ENCODE peak calls at places on chromosomes 13 and 19, in six cellular contexts. I is HCT116, P is K562, E is GM12878, G is HepG2, M is H1. Z is an unnamed sample.
A peak's percentile ranks its signal among the peaks of the same experiment; 100 is the strongest.

GRCh38 chr13:99269627-99270252 is 11.6 kb upstream of the GPR18 start:
- DNase-seq in M (no peak), I (peak; percentile 38), E (no peak), P (peak; percentile 56), G (peak; percentile 25), Z (peak; percentile 17)

GRCh38 chr19:21269813-21270212 is 59.4 kb downstream of the ZNF708 start:
- DNase-seq in M (no peak), I (no peak), E (no peak), G (no peak), P (no peak), Z (peak; percentile 8)

GRCh38 chr13:97849305-97849704 is 104.2 kb upstream of the IPO5 start:
- DNase-seq in G (peak; percentile 36), I (peak; percentile 34), E (peak; percentile 8), M (no peak), P (peak; percentile 8), Z (peak; percentile 15)

GRCh38 chr13:60591348-60591747 is 194.3 kb downstream of the TDRD3 start:
- DNase-seq in G (no peak), P (no peak), E (no peak), I (no peak), M (no peak), Z (no peak)

GRCh38 chr13:40170982-40171381 is 495.5 kb downstream of the FOXO1 start:
- DNase-seq in M (no peak), I (peak; percentile 68), E (no peak), P (no peak), G (no peak), Z (no peak)

GRCh38 chr13:25887962-25888655 is 163.7 kb downstream of the SHISA2 start:
- DNase-seq in I (no peak), E (no peak), M (no peak), G (no peak), P (no peak), Z (no peak)

GRCh38 chr13:98994896-98995295 is 17.0 kb upstream of the DOCK9 start:
- DNase-seq in I (no peak), M (no peak), P (no peak), E (no peak), G (no peak), Z (no peak)

GRCh38 chr19:13931582-13932378 is 6.4 kb downstream of the PODNL1 start:
- DNase-seq in G (no peak), I (no peak), M (no peak), P (no peak), E (no peak), Z (peak; percentile 28)

GRCh38 chr19:53772943-53773342 is 51.2 kb downstream of the NLRP12 start:
- DNase-seq in E (no peak), P (peak; percentile 71), I (peak; percentile 61), G (peak; percentile 67), M (no peak), Z (peak; percentile 55)

GRCh38 chr19:33883869-33884519 is 87.3 kb downstream of the KCTD15 start:
- DNase-seq in P (no peak), M (peak; percentile 60), G (no peak), I (no peak), E (no peak), Z (peak; percentile 80)
- TF ChIP-seq POLR2AphosphoS5 in P (no peak), M (no peak), G (no peak), I (no peak), E (no peak), Z (no peak)

GRCh38 chr19:50977626-50978025 is 6.1 kb downstream of the KLK7 start:
- DNase-seq in E (no peak), I (peak; percentile 45), G (peak; percentile 10), P (no peak), M (no peak), Z (no peak)
- H3K4me3 ChIP-seq in E (no peak overlapping the region), I (no peak overlapping the region), G (no peak overlapping the region), P (no peak overlapping the region), M (no peak overlapping the region), Z (no peak overlapping the region)

DNA sequence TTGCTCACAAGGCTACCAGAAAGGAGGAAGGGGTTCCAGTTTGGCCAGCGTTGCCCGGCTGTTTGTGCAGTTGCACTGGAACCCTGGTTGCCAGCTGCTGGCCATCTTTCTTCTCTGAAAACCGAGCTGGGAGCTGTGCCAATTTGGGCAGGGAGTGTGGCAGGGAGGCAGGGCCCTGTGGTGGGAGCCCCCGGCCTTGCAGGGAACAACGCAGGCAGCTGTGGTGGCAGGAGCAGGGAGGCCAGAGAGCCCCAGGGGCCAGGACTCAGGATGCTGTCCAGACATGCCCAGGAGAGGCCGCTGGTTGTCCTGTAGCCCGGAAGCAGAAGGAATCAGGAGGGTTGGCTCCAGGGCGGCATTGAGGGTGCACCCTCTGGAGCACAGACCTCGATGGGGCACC is 4.8 kb downstream of the KMT5C start:
- DNase-seq in G (no peak), I (no peak), E (no peak), P (no peak), M (no peak), Z (peak; percentile 91)
- TF ChIP-seq JUND in G (no peak), I (no peak), E (no peak), P (no peak), M (no peak), Z (no peak)

DNA sequence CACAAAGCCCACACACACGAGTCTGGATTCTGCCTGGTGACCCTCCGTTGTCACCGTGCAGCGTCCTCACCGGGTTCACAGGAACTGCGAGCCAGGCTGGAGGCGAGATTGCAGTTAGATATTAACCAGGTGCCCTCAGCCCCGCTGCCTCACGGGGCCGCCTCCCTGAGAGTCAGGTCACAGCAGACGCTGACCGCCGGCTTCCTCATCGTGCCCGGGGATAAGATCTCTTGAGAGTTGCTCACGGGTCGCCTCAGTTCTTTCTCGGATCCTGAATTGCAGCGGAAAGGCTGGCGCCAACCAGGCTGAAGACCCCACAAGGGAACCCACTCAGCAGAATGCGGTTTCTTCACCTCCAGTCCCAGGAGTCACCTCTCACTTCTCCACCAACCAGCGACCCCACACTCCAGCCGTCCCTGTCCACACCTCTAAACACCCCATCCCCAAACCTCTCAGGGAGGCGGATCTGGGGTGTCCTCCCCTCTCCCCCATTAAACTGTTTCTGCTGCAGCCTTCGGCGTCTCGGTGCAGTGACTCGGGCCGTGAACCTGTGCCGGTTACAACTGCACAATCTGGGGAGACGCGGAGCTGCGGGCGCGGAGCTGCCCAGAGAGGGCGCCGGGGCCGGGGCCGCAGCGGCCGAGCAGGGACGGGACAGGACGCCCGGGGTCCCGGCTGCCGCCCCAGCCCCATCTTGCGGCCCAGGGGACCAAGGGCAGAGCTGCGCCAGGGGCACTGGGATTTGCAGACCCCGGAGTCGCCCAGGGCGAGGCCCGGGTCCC is 591 bp downstream of the ZNF823 start:
- DNase-seq in G (peak; percentile 67), I (no peak), P (peak; percentile 77), M (no peak), E (no peak), Z (peak; percentile 71)
- TF ChIP-seq POLR2AphosphoS5 in G (peak; percentile 73), I (no peak), P (no peak), M (no peak), E (no peak), Z (no peak)

GRCh38 chr13:20165417-20166257 is 4.8 kb upstream of the GJA3 start:
- DNase-seq in E (no peak), G (no peak), P (no peak), M (no peak), I (no peak), Z (no peak)

GRCh38 chr13:20159646-20160345 is 1.1 kb downstream of the GJA3 start:
- DNase-seq in G (no peak), P (no peak), E (no peak), M (no peak), I (no peak), Z (no peak)

GRCh38 chr13:20160346-20161274 is at the start of gene GJA3:
- DNase-seq in M (no peak), E (no peak), I (no peak), G (no peak), P (peak; percentile 53), Z (peak; percentile 62)

GRCh38 chr13:20161275-20161950 is 561 bp upstream of the GJA3 start:
- DNase-seq in I (no peak), E (no peak), M (no peak), G (no peak), P (no peak), Z (peak; percentile 43)

GRCh38 chr13:20161951-20162300 is 1.1 kb upstream of the GJA3 start:
- DNase-seq in M (no peak), I (no peak), E (no peak), P (no peak), G (no peak), Z (no peak)
- H3K4me3 ChIP-seq in M (peak overlapping the region; percentile 51), I (peak overlapping the region; percentile 65), E (peak overlapping the region; percentile 71), P (no peak overlapping the region), G (no peak overlapping the region), Z (no peak overlapping the region)

GRCh38 chr13:27395007-27395510 is 29.4 kb upstream of the GTF3A start:
- DNase-seq in M (no peak), P (no peak), G (no peak), I (no peak), E (no peak), Z (no peak)
- TF ChIP-seq JUND in M (no peak), P (no peak), G (no peak), I (no peak), E (no peak), Z (no peak)

DNA sequence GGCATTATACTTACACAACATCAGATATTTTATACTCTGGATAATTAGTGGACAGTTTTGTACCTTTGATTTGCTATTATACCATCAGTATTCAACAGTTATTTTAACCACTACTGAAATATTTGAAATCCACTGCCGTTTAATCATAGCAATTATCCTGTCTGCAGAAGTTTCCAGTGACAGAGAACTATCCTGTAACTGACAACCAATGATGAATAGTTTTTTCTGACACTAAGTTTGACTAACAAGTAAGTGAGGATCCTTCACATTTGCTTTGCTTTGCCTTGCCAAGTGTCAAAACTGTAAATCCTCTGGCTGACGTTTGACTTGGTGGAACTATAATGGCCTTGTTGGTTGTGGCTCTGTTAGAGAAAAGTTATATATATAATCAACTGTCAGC is 410.7 kb downstream of the GPC5 start:
- DNase-seq in G (no peak), M (no peak), P (no peak), I (no peak), E (no peak), Z (no peak)
- TF ChIP-seq POLR2AphosphoS5 in G (no peak), M (no peak), P (no peak), I (no peak), E (no peak), Z (no peak)

GRCh38 chr19:46787331-46788100 is 878 bp downstream of the SLC1A5 start:
- DNase-seq in G (peak; percentile 54), E (no peak), P (peak; percentile 67), M (no peak), I (no peak), Z (peak; percentile 74)

GRCh38 chr19:46789371-46789770 is 977 bp upstream of the SLC1A5 start:
- DNase-seq in I (no peak), G (no peak), E (no peak), P (no peak), M (no peak), Z (no peak)

GRCh38 chr19:46787040-46787330 is 1.4 kb downstream of the SLC1A5 start:
- DNase-seq in I (no peak), M (no peak), P (no peak), G (no peak), E (no peak), Z (no peak)

GRCh38 chr19:46788101-46788967 is at the start of gene SLC1A5:
- DNase-seq in M (peak; percentile 95), P (peak; percentile 99), I (peak; percentile 94), E (peak; percentile 86), G (peak; percentile 92), Z (peak; percentile 97)

GRCh38 chr19:46788968-46789338 is 559 bp upstream of the SLC1A5 start:
- DNase-seq in E (no peak), P (no peak), G (no peak), I (no peak), M (no peak), Z (no peak)
- H3K4me3 ChIP-seq in E (no peak overlapping the region), P (no peak overlapping the region), G (no peak overlapping the region), I (no peak overlapping the region), M (no peak overlapping the region), Z (no peak overlapping the region)

Z was measured in SK-N-SH.